ENCODE peak calls at places on chromosomes 3 and 15, in seven cellular contexts. One of them, this sample, is unnamed.

GRCh38 chr3:144466114-144466513 is 494.5 kb downstream of the DIPK2A start:
- DNase-seq in IMR-90: no peak
- DNase-seq in gastrocnemius medialis: no peak
- DNase-seq in HCT116: no peak
- DNase-seq in esophagus muscularis mucosa: no peak
- DNase-seq in H1: no peak
- DNase-seq in body of pancreas: no peak
- DNase-seq in this sample: no peak

GRCh38 chr3:33796137-33796536 is 2.3 kb upstream of the PDCD6IP start:
- DNase-seq in IMR-90: no peak
- DNase-seq in gastrocnemius medialis: no peak
- DNase-seq in HCT116: no peak
- DNase-seq in esophagus muscularis mucosa: no peak
- DNase-seq in H1: no peak
- DNase-seq in body of pancreas: no peak
- DNase-seq in this sample: no peak

GRCh38 chr15:29668120-29668602 is 154.1 kb downstream of the TJP1 start:
- DNase-seq in IMR-90: peak; percentile 88
- DNase-seq in gastrocnemius medialis: no peak
- DNase-seq in HCT116: peak; percentile 93
- DNase-seq in esophagus muscularis mucosa: no peak
- DNase-seq in H1: peak; percentile 79
- DNase-seq in body of pancreas: peak; percentile 93
- DNase-seq in this sample: no peak

GRCh38 chr3:194253270-194253669 is 97.9 kb downstream of the CPN2 start:
- DNase-seq in IMR-90: no peak
- DNase-seq in gastrocnemius medialis: no peak
- DNase-seq in HCT116: no peak
- DNase-seq in esophagus muscularis mucosa: no peak
- DNase-seq in H1: no peak
- DNase-seq in body of pancreas: no peak
- DNase-seq in this sample: no peak

GRCh38 chr3:78430741-78431140 is 1337.1 kb downstream of the ROBO1 start:
- DNase-seq in IMR-90: no peak
- DNase-seq in gastrocnemius medialis: no peak
- DNase-seq in HCT116: no peak
- DNase-seq in esophagus muscularis mucosa: no peak
- DNase-seq in H1: no peak
- DNase-seq in body of pancreas: no peak
- DNase-seq in this sample: no peak

GRCh38 chr3:38004415-38005075 is 14.0 kb downstream of the VILL start:
- DNase-seq in IMR-90: peak; percentile 59
- DNase-seq in gastrocnemius medialis: no peak
- DNase-seq in HCT116: peak; percentile 54
- DNase-seq in esophagus muscularis mucosa: no peak
- DNase-seq in H1: no peak
- DNase-seq in body of pancreas: peak; percentile 89
- DNase-seq in this sample: peak; percentile 60

GRCh38 chr3:83216919-83217594 is 1455.6 kb upstream of the GBE1 start:
- DNase-seq in IMR-90: no peak
- DNase-seq in gastrocnemius medialis: no peak
- DNase-seq in HCT116: no peak
- DNase-seq in esophagus muscularis mucosa: no peak
- DNase-seq in H1: no peak
- DNase-seq in body of pancreas: no peak
- DNase-seq in this sample: no peak

GRCh38 chr15:67997996-67998395 is 56.1 kb upstream of the PIAS1 start:
- DNase-seq in IMR-90: peak; percentile 64
- DNase-seq in gastrocnemius medialis: no peak
- DNase-seq in HCT116: no peak
- DNase-seq in esophagus muscularis mucosa: no peak
- DNase-seq in H1: no peak
- DNase-seq in body of pancreas: no peak
- DNase-seq in this sample: no peak

GRCh38 chr3:79767194-79767952 is 425 bp downstream of the ROBO1 start:
- DNase-seq in IMR-90: no peak
- DNase-seq in gastrocnemius medialis: no peak
- DNase-seq in HCT116: no peak
- DNase-seq in esophagus muscularis mucosa: no peak
- DNase-seq in H1: no peak
- DNase-seq in body of pancreas: no peak
- DNase-seq in this sample: no peak

GRCh38 chr3:105686324-105686897 is 182.4 kb downstream of the CBLB start:
- DNase-seq in IMR-90: peak; percentile 54
- DNase-seq in gastrocnemius medialis: no peak
- DNase-seq in HCT116: peak; percentile 0
- DNase-seq in esophagus muscularis mucosa: no peak
- DNase-seq in H1: no peak
- DNase-seq in body of pancreas: no peak
- DNase-seq in this sample: no peak

GRCh38 chr3:6734395-6734746 is 126.5 kb upstream of the GRM7 start:
- DNase-seq in IMR-90: no peak
- DNase-seq in gastrocnemius medialis: no peak
- DNase-seq in HCT116: no peak
- DNase-seq in esophagus muscularis mucosa: no peak
- DNase-seq in H1: no peak
- DNase-seq in body of pancreas: no peak
- DNase-seq in this sample: no peak

GRCh38 chr3:67278015-67278618 is 280.0 kb downstream of the KBTBD8 start:
- DNase-seq in IMR-90: no peak
- DNase-seq in gastrocnemius medialis: no peak
- DNase-seq in HCT116: no peak
- DNase-seq in esophagus muscularis mucosa: no peak
- DNase-seq in H1: no peak
- DNase-seq in body of pancreas: no peak
- DNase-seq in this sample: no peak

GRCh38 chr3:69767571-69767970 is 28.3 kb downstream of the MITF start:
- DNase-seq in IMR-90: no peak
- DNase-seq in gastrocnemius medialis: peak; percentile 61
- DNase-seq in HCT116: no peak
- DNase-seq in esophagus muscularis mucosa: no peak
- DNase-seq in H1: no peak
- DNase-seq in body of pancreas: peak; percentile 15
- DNase-seq in this sample: peak; percentile 53

GRCh38 chr15:50119063-50119700 is at the start of gene ATP8B4:
- DNase-seq in IMR-90: no peak
- DNase-seq in gastrocnemius medialis: no peak
- DNase-seq in HCT116: no peak
- DNase-seq in esophagus muscularis mucosa: no peak
- DNase-seq in H1: no peak
- DNase-seq in body of pancreas: no peak
- DNase-seq in this sample: no peak

GRCh38 chr3:18098960-18099587 is 326.1 kb downstream of the SATB1 start:
- DNase-seq in IMR-90: peak; percentile 85
- DNase-seq in gastrocnemius medialis: no peak
- DNase-seq in HCT116: peak; percentile 99
- DNase-seq in esophagus muscularis mucosa: no peak
- DNase-seq in H1: peak; percentile 71
- DNase-seq in body of pancreas: no peak
- DNase-seq in this sample: no peak

GRCh38 chr15:75030424-75030823 is 7.0 kb downstream of the PPCDC start:
- DNase-seq in IMR-90: no peak
- DNase-seq in gastrocnemius medialis: no peak
- DNase-seq in HCT116: no peak
- DNase-seq in esophagus muscularis mucosa: no peak
- DNase-seq in H1: no peak
- DNase-seq in body of pancreas: no peak
- DNase-seq in this sample: no peak
- H3K4me1 ChIP-seq in IMR-90: peaks cover 11% of the 10 kb centered on the region
- H3K4me1 ChIP-seq in gastrocnemius medialis: peaks cover 16% of the 10 kb centered on the region
- H3K4me1 ChIP-seq in HCT116: peaks cover 15% of the 10 kb centered on the region
- H3K4me1 ChIP-seq in esophagus muscularis mucosa: peaks cover 42% of the 10 kb centered on the region
- H3K4me1 ChIP-seq in H1: peaks cover 8% of the 10 kb centered on the region
- H3K4me1 ChIP-seq in body of pancreas: peaks cover 11% of the 10 kb centered on the region
- H3K4me1 ChIP-seq in this sample: peaks cover 9% of the 10 kb centered on the region

GRCh38 chr3:185925353-185925752 is 12.5 kb downstream of the TRA2B start:
- DNase-seq in IMR-90: no peak
- DNase-seq in gastrocnemius medialis: no peak
- DNase-seq in HCT116: no peak
- DNase-seq in esophagus muscularis mucosa: no peak
- DNase-seq in H1: no peak
- DNase-seq in body of pancreas: no peak
- DNase-seq in this sample: no peak
- TF ChIP-seq POLR2A in IMR-90: no peak
- TF ChIP-seq POLR2A in gastrocnemius medialis: no peak
- TF ChIP-seq POLR2A in HCT116: no peak
- TF ChIP-seq POLR2A in esophagus muscularis mucosa: no peak
- TF ChIP-seq POLR2A in H1: peak; percentile 49
- TF ChIP-seq POLR2A in body of pancreas: no peak
- TF ChIP-seq POLR2A in this sample: no peak

DNA sequence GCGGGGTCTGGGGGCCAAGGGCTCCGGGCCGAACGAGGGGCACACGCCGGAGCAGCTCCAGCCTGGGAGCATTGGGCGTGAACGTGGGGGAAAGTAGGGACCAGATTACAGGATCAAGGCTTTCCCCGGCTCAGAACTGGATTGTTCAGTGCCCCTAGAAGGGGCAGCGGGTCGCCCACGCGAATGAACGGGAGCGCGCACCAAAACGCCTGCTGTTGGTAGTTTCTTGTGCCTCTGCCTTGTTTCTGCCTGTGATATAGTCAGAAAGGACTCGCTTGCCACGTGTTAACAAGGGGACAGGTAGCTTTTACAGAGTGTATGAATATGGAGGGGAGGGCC is 1.1 kb downstream of the CASR start:
- DNase-seq in IMR-90: no peak
- DNase-seq in gastrocnemius medialis: no peak
- DNase-seq in HCT116: no peak
- DNase-seq in esophagus muscularis mucosa: no peak
- DNase-seq in H1: no peak
- DNase-seq in body of pancreas: no peak
- DNase-seq in this sample: no peak
- H3K4me3 ChIP-seq in IMR-90: no peak overlapping the region
- H3K4me3 ChIP-seq in gastrocnemius medialis: no peak overlapping the region
- H3K4me3 ChIP-seq in HCT116: no peak overlapping the region
- H3K4me3 ChIP-seq in esophagus muscularis mucosa: no peak overlapping the region
- H3K4me3 ChIP-seq in H1: peak overlapping the region; percentile 76
- H3K4me3 ChIP-seq in body of pancreas: peak overlapping the region; percentile 6
- H3K4me3 ChIP-seq in this sample: no peak overlapping the region

GRCh38 chr3:128176270-128176831 is 23.1 kb downstream of the EEFSEC start:
- DNase-seq in IMR-90: no peak
- DNase-seq in gastrocnemius medialis: no peak
- DNase-seq in HCT116: no peak
- DNase-seq in esophagus muscularis mucosa: no peak
- DNase-seq in H1: no peak
- DNase-seq in body of pancreas: no peak
- DNase-seq in this sample: no peak

GRCh38 chr3:128173849-128174248 is 20.6 kb downstream of the EEFSEC start:
- DNase-seq in IMR-90: no peak
- DNase-seq in gastrocnemius medialis: no peak
- DNase-seq in HCT116: no peak
- DNase-seq in esophagus muscularis mucosa: no peak
- DNase-seq in H1: no peak
- DNase-seq in body of pancreas: no peak
- DNase-seq in this sample: no peak

GRCh38 chr3:128174645-128175590 is 21.6 kb downstream of the EEFSEC start:
- DNase-seq in IMR-90: no peak
- DNase-seq in gastrocnemius medialis: no peak
- DNase-seq in HCT116: no peak
- DNase-seq in esophagus muscularis mucosa: no peak
- DNase-seq in H1: no peak
- DNase-seq in body of pancreas: no peak
- DNase-seq in this sample: no peak

GRCh38 chr3:128177865-128178264 is 24.6 kb downstream of the EEFSEC start:
- DNase-seq in IMR-90: no peak
- DNase-seq in gastrocnemius medialis: no peak
- DNase-seq in HCT116: no peak
- DNase-seq in esophagus muscularis mucosa: no peak
- DNase-seq in H1: no peak
- DNase-seq in body of pancreas: no peak
- DNase-seq in this sample: no peak

GRCh38 chr3:128175768-128176167 is 22.5 kb downstream of the EEFSEC start:
- DNase-seq in IMR-90: no peak
- DNase-seq in gastrocnemius medialis: no peak
- DNase-seq in HCT116: no peak
- DNase-seq in esophagus muscularis mucosa: no peak
- DNase-seq in H1: no peak
- DNase-seq in body of pancreas: no peak
- DNase-seq in this sample: no peak
- H3K4me1 ChIP-seq in IMR-90: peaks cover 2% of the 10 kb centered on the region
- H3K4me1 ChIP-seq in gastrocnemius medialis: peaks cover 48% of the 10 kb centered on the region
- H3K4me1 ChIP-seq in HCT116: no peaks in the 10 kb centered on the region
- H3K4me1 ChIP-seq in esophagus muscularis mucosa: peaks cover 23% of the 10 kb centered on the region
- H3K4me1 ChIP-seq in H1: peaks cover 22% of the 10 kb centered on the region
- H3K4me1 ChIP-seq in body of pancreas: no peaks in the 10 kb centered on the region
- H3K4me1 ChIP-seq in this sample: peaks cover 2% of the 10 kb centered on the region

GRCh38 chr15:88913017-88913849 is at the start of gene MFGE8:
- DNase-seq in IMR-90: peak; percentile 72
- DNase-seq in gastrocnemius medialis: peak; percentile 74
- DNase-seq in HCT116: no peak
- DNase-seq in esophagus muscularis mucosa: peak; percentile 96
- DNase-seq in H1: peak; percentile 71
- DNase-seq in body of pancreas: peak; percentile 55
- DNase-seq in this sample: peak; percentile 81
- TF ChIP-seq POLR2A in IMR-90: peak; percentile 96
- TF ChIP-seq POLR2A in gastrocnemius medialis: peak; percentile 99
- TF ChIP-seq POLR2A in HCT116: peak; percentile 16
- TF ChIP-seq POLR2A in esophagus muscularis mucosa: peak; percentile 95
- TF ChIP-seq POLR2A in H1: peak; percentile 93
- TF ChIP-seq POLR2A in body of pancreas: peak; percentile 17
- TF ChIP-seq POLR2A in this sample: peak; percentile 77

GRCh38 chr3:150736316-150736719 is 26.7 kb downstream of the SIAH2 start:
- DNase-seq in IMR-90: no peak
- DNase-seq in gastrocnemius medialis: no peak
- DNase-seq in HCT116: no peak
- DNase-seq in esophagus muscularis mucosa: no peak
- DNase-seq in H1: peak; percentile 47
- DNase-seq in body of pancreas: no peak
- DNase-seq in this sample: no peak

GRCh38 chr3:150734795-150735119 is 28.2 kb downstream of the SIAH2 start:
- DNase-seq in IMR-90: no peak
- DNase-seq in gastrocnemius medialis: no peak
- DNase-seq in HCT116: no peak
- DNase-seq in esophagus muscularis mucosa: no peak
- DNase-seq in H1: no peak
- DNase-seq in body of pancreas: no peak
- DNase-seq in this sample: no peak

GRCh38 chr3:150729682-150730360 is 26.1 kb upstream of the ERICH6 start:
- DNase-seq in IMR-90: no peak
- DNase-seq in gastrocnemius medialis: no peak
- DNase-seq in HCT116: no peak
- DNase-seq in esophagus muscularis mucosa: no peak
- DNase-seq in H1: no peak
- DNase-seq in body of pancreas: no peak
- DNase-seq in this sample: no peak

GRCh38 chr3:150733936-150734794 is 28.8 kb downstream of the SIAH2 start:
- DNase-seq in IMR-90: peak; percentile 40
- DNase-seq in gastrocnemius medialis: no peak
- DNase-seq in HCT116: no peak
- DNase-seq in esophagus muscularis mucosa: no peak
- DNase-seq in H1: no peak
- DNase-seq in body of pancreas: no peak
- DNase-seq in this sample: no peak

GRCh38 chr3:150733373-150733935 is 29.5 kb downstream of the SIAH2 start:
- DNase-seq in IMR-90: no peak
- DNase-seq in gastrocnemius medialis: no peak
- DNase-seq in HCT116: no peak
- DNase-seq in esophagus muscularis mucosa: no peak
- DNase-seq in H1: no peak
- DNase-seq in body of pancreas: no peak
- DNase-seq in this sample: no peak
- H3K4me3 ChIP-seq in IMR-90: no peak overlapping the region
- H3K4me3 ChIP-seq in gastrocnemius medialis: no peak overlapping the region
- H3K4me3 ChIP-seq in HCT116: no peak overlapping the region
- H3K4me3 ChIP-seq in esophagus muscularis mucosa: no peak overlapping the region
- H3K4me3 ChIP-seq in H1: no peak overlapping the region
- H3K4me3 ChIP-seq in body of pancreas: no peak overlapping the region
- H3K4me3 ChIP-seq in this sample: no peak overlapping the region

This sample was measured in ovary.